ENCODE peak calls at places on chromosomes 1 and 21, in ten cellular contexts. One of them, this sample, is unnamed.

GRCh38 chr1:56491441-56491840 is 87.9 kb downstream of the PLPP3 start:
- DNase-seq in heart left ventricle: no peak
- DNase-seq in mesenchymal stem cell: no peak
- DNase-seq in A549: no peak
- DNase-seq in body of pancreas: peak
- DNase-seq in IMR-90: peak
- DNase-seq in endodermal cell: no peak
- DNase-seq in breast epithelium: no peak
- DNase-seq in PC-9: no peak
- DNase-seq in small intestine: peak
- DNase-seq in this sample: no peak

GRCh38 chr1:117339866-117340357 is 27.3 kb upstream of the MAN1A2 start:
- DNase-seq in heart left ventricle: no peak
- DNase-seq in body of pancreas: peak
- DNase-seq in breast epithelium: peak
- DNase-seq in A549: peak
- DNase-seq in endodermal cell: peak
- DNase-seq in PC-9: peak
- DNase-seq in mesenchymal stem cell: peak
- DNase-seq in IMR-90: peak
- DNase-seq in small intestine: peak
- DNase-seq in this sample: no peak

GRCh38 chr1:13820055-13820454 is 120.1 kb downstream of the PRDM2 start:
- DNase-seq in endodermal cell: no peak
- DNase-seq in small intestine: no peak
- DNase-seq in breast epithelium: no peak
- DNase-seq in PC-9: no peak
- DNase-seq in heart left ventricle: no peak
- DNase-seq in IMR-90: no peak
- DNase-seq in body of pancreas: no peak
- DNase-seq in A549: no peak
- DNase-seq in mesenchymal stem cell: no peak
- DNase-seq in this sample: peak

GRCh38 chr1:29718791-29719190 is 482.5 kb downstream of the PTPRU start:
- DNase-seq in endodermal cell: no peak
- DNase-seq in PC-9: no peak
- DNase-seq in IMR-90: no peak
- DNase-seq in breast epithelium: no peak
- DNase-seq in small intestine: no peak
- DNase-seq in heart left ventricle: no peak
- DNase-seq in A549: no peak
- DNase-seq in body of pancreas: no peak
- DNase-seq in mesenchymal stem cell: no peak
- DNase-seq in this sample: no peak

GRCh38 chr1:242477944-242478343 is 46.6 kb downstream of the PLD5 start:
- DNase-seq in A549: no peak
- DNase-seq in breast epithelium: no peak
- DNase-seq in small intestine: no peak
- DNase-seq in endodermal cell: no peak
- DNase-seq in mesenchymal stem cell: no peak
- DNase-seq in IMR-90: no peak
- DNase-seq in body of pancreas: no peak
- DNase-seq in heart left ventricle: no peak
- DNase-seq in PC-9: no peak
- DNase-seq in this sample: no peak

GRCh38 chr1:175131100-175131499 is 61.5 kb downstream of the KIAA0040 start:
- DNase-seq in endodermal cell: peak
- DNase-seq in small intestine: no peak
- DNase-seq in PC-9: no peak
- DNase-seq in IMR-90: no peak
- DNase-seq in body of pancreas: no peak
- DNase-seq in A549: no peak
- DNase-seq in heart left ventricle: no peak
- DNase-seq in mesenchymal stem cell: peak
- DNase-seq in breast epithelium: no peak
- DNase-seq in this sample: no peak

GRCh38 chr1:3772715-3773571 is at the start of gene SMIM1:
- DNase-seq in PC-9: no peak
- DNase-seq in A549: no peak
- DNase-seq in heart left ventricle: peak
- DNase-seq in mesenchymal stem cell: peak
- DNase-seq in IMR-90: no peak
- DNase-seq in small intestine: no peak
- DNase-seq in endodermal cell: peak
- DNase-seq in body of pancreas: peak
- DNase-seq in breast epithelium: no peak
- DNase-seq in this sample: no peak

GRCh38 chr1:220786337-220787068 is at the start of gene MTARC1:
- DNase-seq in body of pancreas: peak
- DNase-seq in endodermal cell: peak
- DNase-seq in A549: peak
- DNase-seq in breast epithelium: no peak
- DNase-seq in heart left ventricle: peak
- DNase-seq in IMR-90: no peak
- DNase-seq in PC-9: peak
- DNase-seq in mesenchymal stem cell: peak
- DNase-seq in small intestine: peak
- DNase-seq in this sample: no peak

GRCh38 chr1:151501474-151501873 is 9.7 kb upstream of the CGN start:
- DNase-seq in endodermal cell: peak
- DNase-seq in IMR-90: no peak
- DNase-seq in mesenchymal stem cell: no peak
- DNase-seq in PC-9: no peak
- DNase-seq in breast epithelium: no peak
- DNase-seq in A549: peak
- DNase-seq in heart left ventricle: no peak
- DNase-seq in small intestine: peak
- DNase-seq in body of pancreas: peak
- DNase-seq in this sample: no peak

GRCh38 chr1:200787896-200788387 is 49.2 kb downstream of the CAMSAP2 start:
- DNase-seq in breast epithelium: no peak
- DNase-seq in heart left ventricle: no peak
- DNase-seq in mesenchymal stem cell: no peak
- DNase-seq in A549: no peak
- DNase-seq in PC-9: no peak
- DNase-seq in endodermal cell: no peak
- DNase-seq in small intestine: no peak
- DNase-seq in IMR-90: no peak
- DNase-seq in body of pancreas: no peak
- DNase-seq in this sample: no peak

DNA sequence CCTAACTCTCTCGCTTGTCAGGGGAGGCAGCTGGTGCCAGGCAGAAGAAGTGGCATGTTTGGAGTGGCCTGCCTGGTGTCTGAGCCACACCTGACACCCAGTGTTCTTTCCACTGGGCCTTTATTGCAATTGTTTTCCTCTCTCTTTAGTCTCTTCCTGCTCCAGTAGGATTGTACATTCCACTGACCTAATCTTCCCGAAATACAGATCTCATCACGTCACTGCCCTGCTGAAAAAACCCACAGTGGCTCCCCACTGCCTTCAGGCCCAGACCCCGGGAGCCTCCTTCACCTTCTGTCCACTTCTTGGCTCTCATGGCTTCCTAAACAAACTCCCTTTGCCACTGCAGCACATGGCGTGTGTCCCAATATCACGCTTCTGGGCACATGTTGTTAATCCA is 25.2 kb upstream of the ATP5PO start:
- DNase-seq in IMR-90: peak
- DNase-seq in body of pancreas: no peak
- DNase-seq in breast epithelium: no peak
- DNase-seq in A549: no peak
- DNase-seq in endodermal cell: no peak
- DNase-seq in mesenchymal stem cell: peak
- DNase-seq in small intestine: no peak
- DNase-seq in PC-9: no peak
- DNase-seq in heart left ventricle: no peak
- DNase-seq in this sample: no peak
- H3K27ac ChIP-seq in IMR-90: peak
- H3K27ac ChIP-seq in body of pancreas: no peak
- H3K27ac ChIP-seq in breast epithelium: peak
- H3K27ac ChIP-seq in A549: no peak
- H3K27ac ChIP-seq in endodermal cell: no peak
- H3K27ac ChIP-seq in mesenchymal stem cell: peak
- H3K27ac ChIP-seq in small intestine: no peak
- H3K27ac ChIP-seq in PC-9: no peak
- H3K27ac ChIP-seq in heart left ventricle: no peak
- H3K27ac ChIP-seq in this sample: no peak

GRCh38 chr1:8540971-8541370 is 223.1 kb downstream of the SLC45A1 start:
- DNase-seq in small intestine: no peak
- DNase-seq in mesenchymal stem cell: peak
- DNase-seq in endodermal cell: no peak
- DNase-seq in A549: no peak
- DNase-seq in IMR-90: no peak
- DNase-seq in body of pancreas: no peak
- DNase-seq in PC-9: no peak
- DNase-seq in breast epithelium: no peak
- DNase-seq in heart left ventricle: no peak
- DNase-seq in this sample: no peak
- H3K27ac ChIP-seq in small intestine: no peak
- H3K27ac ChIP-seq in mesenchymal stem cell: peak
- H3K27ac ChIP-seq in endodermal cell: no peak
- H3K27ac ChIP-seq in A549: no peak
- H3K27ac ChIP-seq in IMR-90: peak
- H3K27ac ChIP-seq in body of pancreas: no peak
- H3K27ac ChIP-seq in PC-9: no peak
- H3K27ac ChIP-seq in breast epithelium: peak
- H3K27ac ChIP-seq in heart left ventricle: no peak
- H3K27ac ChIP-seq in this sample: peak

GRCh38 chr1:93603106-93603505 is 78.5 kb downstream of the BCAR3 start:
- DNase-seq in small intestine: no peak
- DNase-seq in A549: no peak
- DNase-seq in body of pancreas: no peak
- DNase-seq in PC-9: no peak
- DNase-seq in heart left ventricle: no peak
- DNase-seq in IMR-90: no peak
- DNase-seq in endodermal cell: peak
- DNase-seq in breast epithelium: no peak
- DNase-seq in mesenchymal stem cell: no peak
- DNase-seq in this sample: no peak

GRCh38 chr1:93603581-93603980 is 78.1 kb downstream of the BCAR3 start:
- DNase-seq in body of pancreas: no peak
- DNase-seq in breast epithelium: no peak
- DNase-seq in PC-9: no peak
- DNase-seq in IMR-90: no peak
- DNase-seq in A549: no peak
- DNase-seq in small intestine: no peak
- DNase-seq in endodermal cell: peak
- DNase-seq in heart left ventricle: no peak
- DNase-seq in mesenchymal stem cell: no peak
- DNase-seq in this sample: no peak

GRCh38 chr1:93605026-93605425 is 76.6 kb downstream of the BCAR3 start:
- DNase-seq in body of pancreas: no peak
- DNase-seq in small intestine: peak
- DNase-seq in A549: no peak
- DNase-seq in mesenchymal stem cell: no peak
- DNase-seq in heart left ventricle: no peak
- DNase-seq in IMR-90: no peak
- DNase-seq in PC-9: no peak
- DNase-seq in breast epithelium: no peak
- DNase-seq in endodermal cell: no peak
- DNase-seq in this sample: no peak

GRCh38 chr1:93605812-93606512 is 75.7 kb downstream of the BCAR3 start:
- DNase-seq in heart left ventricle: no peak
- DNase-seq in PC-9: no peak
- DNase-seq in IMR-90: peak
- DNase-seq in A549: peak
- DNase-seq in mesenchymal stem cell: peak
- DNase-seq in breast epithelium: no peak
- DNase-seq in body of pancreas: no peak
- DNase-seq in small intestine: peak
- DNase-seq in endodermal cell: peak
- DNase-seq in this sample: no peak

DNA sequence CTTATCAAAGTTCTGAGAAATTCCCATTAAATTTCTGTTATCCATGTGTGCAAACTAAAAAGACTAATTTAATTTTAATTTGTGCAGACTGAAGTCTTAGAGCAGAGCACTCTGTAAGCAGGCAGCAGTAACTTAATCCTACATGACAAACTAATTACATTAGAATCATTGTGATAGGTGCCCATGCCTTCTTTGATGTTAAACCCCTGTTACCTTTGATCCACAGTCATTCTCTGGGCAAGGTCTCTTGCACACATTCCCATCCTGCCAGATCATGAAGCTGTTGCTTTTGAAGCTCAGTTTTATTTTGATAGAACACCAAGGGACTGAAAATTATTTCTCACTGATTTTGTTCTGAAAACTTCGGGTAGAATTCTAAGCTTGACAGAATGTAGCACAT is 77.2 kb downstream of the BCAR3 start:
- DNase-seq in mesenchymal stem cell: no peak
- DNase-seq in body of pancreas: no peak
- DNase-seq in A549: no peak
- DNase-seq in heart left ventricle: no peak
- DNase-seq in small intestine: peak
- DNase-seq in endodermal cell: peak
- DNase-seq in PC-9: no peak
- DNase-seq in IMR-90: no peak
- DNase-seq in breast epithelium: no peak
- DNase-seq in this sample: no peak
- H3K27ac ChIP-seq in mesenchymal stem cell: no peak
- H3K27ac ChIP-seq in body of pancreas: no peak
- H3K27ac ChIP-seq in A549: peak
- H3K27ac ChIP-seq in heart left ventricle: no peak
- H3K27ac ChIP-seq in small intestine: no peak
- H3K27ac ChIP-seq in endodermal cell: no peak
- H3K27ac ChIP-seq in PC-9: peak
- H3K27ac ChIP-seq in IMR-90: no peak
- H3K27ac ChIP-seq in breast epithelium: no peak
- H3K27ac ChIP-seq in this sample: no peak

GRCh38 chr1:226737819-226738420 is 1.2 kb downstream of the ITPKB start:
- DNase-seq in breast epithelium: peak
- DNase-seq in body of pancreas: peak
- DNase-seq in heart left ventricle: peak
- DNase-seq in mesenchymal stem cell: peak
- DNase-seq in IMR-90: peak
- DNase-seq in A549: peak
- DNase-seq in endodermal cell: peak
- DNase-seq in PC-9: peak
- DNase-seq in small intestine: peak
- DNase-seq in this sample: peak

GRCh38 chr1:226739696-226740065 is 599 bp upstream of the ITPKB start:
- DNase-seq in small intestine: no peak
- DNase-seq in IMR-90: no peak
- DNase-seq in endodermal cell: no peak
- DNase-seq in PC-9: no peak
- DNase-seq in A549: no peak
- DNase-seq in heart left ventricle: no peak
- DNase-seq in mesenchymal stem cell: no peak
- DNase-seq in body of pancreas: no peak
- DNase-seq in breast epithelium: no peak
- DNase-seq in this sample: no peak

GRCh38 chr1:226736908-226737818 is 1.9 kb downstream of the ITPKB start:
- DNase-seq in endodermal cell: peak
- DNase-seq in heart left ventricle: peak
- DNase-seq in IMR-90: peak
- DNase-seq in PC-9: peak
- DNase-seq in breast epithelium: no peak
- DNase-seq in body of pancreas: peak
- DNase-seq in small intestine: peak
- DNase-seq in A549: no peak
- DNase-seq in mesenchymal stem cell: peak
- DNase-seq in this sample: peak

GRCh38 chr1:226738995-226739695 is at the start of gene ITPKB:
- DNase-seq in small intestine: peak
- DNase-seq in mesenchymal stem cell: peak
- DNase-seq in A549: peak
- DNase-seq in breast epithelium: peak
- DNase-seq in heart left ventricle: peak
- DNase-seq in endodermal cell: no peak
- DNase-seq in IMR-90: peak
- DNase-seq in PC-9: peak
- DNase-seq in body of pancreas: peak
- DNase-seq in this sample: no peak

GRCh38 chr1:226738421-226738994 is 574 bp downstream of the ITPKB start:
- DNase-seq in heart left ventricle: peak
- DNase-seq in endodermal cell: peak
- DNase-seq in small intestine: peak
- DNase-seq in PC-9: peak
- DNase-seq in A549: peak
- DNase-seq in breast epithelium: no peak
- DNase-seq in mesenchymal stem cell: peak
- DNase-seq in body of pancreas: peak
- DNase-seq in IMR-90: peak
- DNase-seq in this sample: no peak
- H3K27ac ChIP-seq in heart left ventricle: peak
- H3K27ac ChIP-seq in endodermal cell: no peak
- H3K27ac ChIP-seq in small intestine: peak
- H3K27ac ChIP-seq in PC-9: no peak
- H3K27ac ChIP-seq in A549: peak
- H3K27ac ChIP-seq in breast epithelium: peak
- H3K27ac ChIP-seq in mesenchymal stem cell: peak
- H3K27ac ChIP-seq in body of pancreas: peak
- H3K27ac ChIP-seq in IMR-90: peak
- H3K27ac ChIP-seq in this sample: peak

This sample was measured in coronary artery.